ENCODE peak calls at places on chromosomes 11 and 22, in four cellular contexts. V, W, Q and X are unnamed samples.

GRCh38 chr22:20904980-20905355 is 12.2 kb upstream of the CRKL start:
- DNase-seq in V (no peak), W (no peak), Q (no peak), X (no peak)

GRCh38 chr11:134786636-134787035 is 374.6 kb upstream of the B3GAT1 start:
- DNase-seq in V (no peak), W (no peak), Q (no peak), X (no peak)

GRCh38 chr11:78469905-78470304 is 52.3 kb upstream of the GAB2 start:
- DNase-seq in V (no peak), W (no peak), Q (no peak), X (no peak)

GRCh38 chr11:46724088-46724487 is 5.1 kb downstream of the F2 start:
- DNase-seq in V (no peak), W (no peak), Q (no peak), X (no peak)

GRCh38 chr11:1696608-1697570 is at the start of gene KRTAP5-6:
- DNase-seq in V (no peak), W (no peak), Q (no peak), X (no peak)

GRCh38 chr22:33555814-33556522 is 364.3 kb downstream of the LARGE1 start:
- DNase-seq in V (no peak), W (no peak), Q (no peak), X (no peak)

GRCh38 chr11:3215346-3216026 is 3.1 kb downstream of the MRGPRG start:
- DNase-seq in V (no peak), W (no peak), Q (no peak), X (no peak)

GRCh38 chr11:48064306-48064705 is 83.9 kb downstream of the PTPRJ start:
- DNase-seq in V (no peak), W (no peak), Q (no peak), X (peak; percentile 72)

GRCh38 chr11:116169776-116170175 is 603.0 kb downstream of the BUD13 start:
- DNase-seq in V (no peak), W (no peak), Q (no peak), X (no peak)

GRCh38 chr11:125180413-125181305 is 16.1 kb downstream of the PKNOX2 start:
- DNase-seq in V (no peak), W (no peak), Q (no peak), X (no peak)

GRCh38 chr11:110763249-110764011 is 51.2 kb upstream of the ARHGAP20 start:
- DNase-seq in V (no peak), W (no peak), Q (no peak), X (peak; percentile 4)

GRCh38 chr11:122714021-122714420 is 58.5 kb downstream of the UBASH3B start:
- DNase-seq in V (no peak), W (peak; percentile 30), Q (no peak), X (no peak)

GRCh38 chr11:20160425-20161229 is at the start of gene DBX1:
- DNase-seq in V (no peak), W (no peak), Q (no peak), X (no peak)

GRCh38 chr11:85137597-85137996 is 489.5 kb downstream of the DLG2 start:
- DNase-seq in V (no peak), W (no peak), Q (no peak), X (no peak)

GRCh38 chr22:39278040-39278439 is 33.3 kb upstream of the PDGFB start:
- DNase-seq in V (no peak), W (no peak), Q (no peak), X (no peak)

GRCh38 chr11:32830413-32830738 is 649 bp downstream of the PRRG4 start:
- DNase-seq in V (peak; percentile 28), W (no peak), Q (no peak), X (no peak)

GRCh38 chr22:23205330-23205729 is 25.0 kb downstream of the BCR start:
- DNase-seq in V (no peak), W (no peak), Q (no peak), X (no peak)

GRCh38 chr11:110858556-110858921 is 146.3 kb upstream of the ARHGAP20 start:
- DNase-seq in V (no peak), W (no peak), Q (no peak), X (no peak)

GRCh38 chr11:113906038-113906437 is 1.4 kb downstream of the HTR3B start:
- DNase-seq in V (no peak), W (no peak), Q (no peak), X (no peak)

GRCh38 chr11:128391809-128392208 is 195.5 kb downstream of the ETS1 start:
- DNase-seq in V (no peak), W (no peak), Q (no peak), X (no peak)

GRCh38 chr11:112096194-112096593 is 9.5 kb downstream of the SDHD start:
- DNase-seq in V (no peak), W (no peak), Q (no peak), X (peak; percentile 42)

GRCh38 chr22:50306753-50307749 is at the start of gene PLXNB2:
- DNase-seq in V (peak; percentile 89), W (peak; percentile 52), Q (peak; percentile 89), X (no peak)

GRCh38 chr11:1002091-1002984 is 34.2 kb downstream of the MUC6 start:
- DNase-seq in V (no peak), W (no peak), Q (no peak), X (no peak)

GRCh38 chr11:11037162-11037732 is 179.4 kb upstream of the ZBED5 start:
- DNase-seq in V (no peak), W (no peak), Q (no peak), X (no peak)